ENCODE peak calls at places on chromosomes 11 and 22, in six cellular contexts. V is CD8-positive, alpha-beta memory T cell; I is stimulated activated CD8-positive, alpha-beta memory T cell treated with anti-CD3 and anti-CD28 coated beads, Interleukin-4, amount 100 ng/mL, for 48 hours; S is KBM-7; N is HCEC 1CT; Q is lung microvascular endothelial cell. U is an unnamed sample.

GRCh38 chr11:6253196-6253595 is 6.4 kb upstream of the CCKBR start:
- DNase-seq in I (no peak), S (no peak), Q (no peak), N (no peak), V (no peak), U (no peak)

GRCh38 chr11:40290031-40290650 is 1169.3 kb downstream of the LRRC4C start:
- DNase-seq in S (no peak), Q (no peak), I (no peak), N (no peak), V (no peak), U (no peak)

GRCh38 chr11:117819096-117820040 is 5.2 kb downstream of the FXYD2 start:
- DNase-seq in Q (peak), S (peak), I (no peak), N (peak), V (no peak), U (peak)

GRCh38 chr11:114208371-114208770 is 87.8 kb upstream of the NNMT start:
- DNase-seq in S (no peak), Q (peak), N (peak), I (no peak), V (peak), U (no peak)

GRCh38 chr11:47259178-47259977 is 1.6 kb downstream of the NR1H3 start:
- DNase-seq in N (no peak), S (peak), Q (peak), I (peak), V (peak), U (peak)

GRCh38 chr11:84214557-84214956 is 928.4 kb upstream of the CCDC90B start:
- DNase-seq in I (no peak), S (no peak), V (no peak), Q (no peak), N (no peak), U (no peak)

GRCh38 chr11:19704213-19704612 is 8.4 kb upstream of the NAV2 start:
- DNase-seq in N (no peak), S (no peak), Q (no peak), V (no peak), I (no peak), U (no peak)

GRCh38 chr11:67642148-67642475 is 2.5 kb upstream of the TBX10 start:
- DNase-seq in I (no peak), N (no peak), Q (no peak), S (no peak), V (no peak), U (no peak)

GRCh38 chr22:49648053-49648452 is 179.6 kb downstream of the BRD1 start:
- DNase-seq in V (no peak), Q (no peak), N (no peak), I (no peak), S (no peak), U (no peak)

GRCh38 chr11:93542753-93543246 is 391 bp downstream of the SMCO4 start:
- DNase-seq in N (no peak), V (peak), S (no peak), Q (peak), I (no peak), U (no peak)

GRCh38 chr11:67439321-67440228 is 2.1 kb upstream of the PTPRCAP start:
- DNase-seq in Q (peak), S (peak), I (peak), V (peak), N (peak), U (peak)

GRCh38 chr11:797300-798092 is 585 bp downstream of the SLC25A22 start:
- DNase-seq in N (peak), S (peak), I (peak), Q (peak), V (peak), U (peak)